ENCODE peak calls at places on chromosome 3, in seven cellular contexts. E, B, Q, O, C, W and R are unnamed samples.

GRCh38 chr3:54360320-54360719 is 238.0 kb downstream of the CACNA2D3 start:
- DNase-seq in B (no peak), W (no peak), E (no peak), C (no peak), O (no peak), Q (no peak), R (no peak)

GRCh38 chr3:123256256-123256655 is 54.5 kb downstream of the SEC22A start:
- DNase-seq in C (no peak), W (no peak), Q (no peak), E (no peak), B (no peak), O (no peak), R (no peak)

GRCh38 chr3:67998222-67998760 is 343.9 kb upstream of the SUCLG2 start:
- DNase-seq in O (no peak), W (no peak), C (no peak), E (no peak), Q (no peak), B (no peak), R (no peak)

GRCh38 chr3:33377931-33378330 is 62.3 kb downstream of the UBP1 start:
- DNase-seq in B (no peak), C (no peak), O (peak; percentile 59), W (no peak), Q (peak; percentile 53), E (peak; percentile 76), R (no peak)

GRCh38 chr3:46947981-46948791 is 28.4 kb downstream of the CCDC12 start:
- DNase-seq in E (peak; percentile 76), B (peak; percentile 81), C (peak; percentile 82), Q (peak; percentile 61), W (peak; percentile 84), O (peak; percentile 69), R (no peak)

GRCh38 chr3:158568784-158569183 is 2.2 kb upstream of the MLF1 start:
- DNase-seq in C (no peak), E (peak; percentile 5), Q (no peak), W (no peak), B (no peak), O (no peak), R (no peak)

GRCh38 chr3:105827959-105828358 is 40.9 kb downstream of the CBLB start:
- DNase-seq in C (no peak), W (peak; percentile 46), O (peak; percentile 92), E (peak; percentile 95), Q (peak; percentile 83), B (no peak), R (no peak)

GRCh38 chr3:61789861-61790260 is 228.5 kb downstream of the PTPRG start:
- DNase-seq in W (no peak), B (no peak), C (no peak), E (no peak), O (no peak), Q (no peak), R (no peak)

GRCh38 chr3:64114651-64115050 is 91.4 kb upstream of the PSMD6 start:
- DNase-seq in B (no peak), Q (no peak), O (no peak), C (no peak), E (no peak), W (no peak), R (no peak)

GRCh38 chr3:126745760-126746394 is 41.8 kb downstream of the CHCHD6 start:
- DNase-seq in B (peak; percentile 81), Q (peak; percentile 21), E (no peak), O (no peak), C (peak; percentile 88), W (peak; percentile 62), R (no peak)

GRCh38 chr3:48983096-48983495 is 6.9 kb upstream of the P4HTM start:
- DNase-seq in B (no peak), O (no peak), E (no peak), Q (no peak), C (no peak), W (no peak), R (no peak)

GRCh38 chr3:45817788-45818523 is 21.6 kb upstream of the SLC6A20 start:
- DNase-seq in B (peak; percentile 52), E (peak; percentile 95), O (peak; percentile 86), C (peak; percentile 53), W (peak; percentile 70), Q (peak; percentile 97), R (no peak)

GRCh38 chr3:120645083-120645800 is 36.8 kb downstream of the HGD start:
- DNase-seq in E (no peak), Q (no peak), O (no peak), C (no peak), W (no peak), B (no peak), R (no peak)

GRCh38 chr3:87855626-87856025 is 203.2 kb downstream of the CGGBP1 start:
- DNase-seq in W (no peak), O (peak; percentile 85), Q (peak; percentile 76), C (no peak), B (no peak), E (peak; percentile 89), R (no peak)

GRCh38 chr3:10242182-10243065 is 5.8 kb upstream of the TATDN2 start:
- DNase-seq in B (no peak), E (peak; percentile 38), Q (no peak), O (peak; percentile 58), W (no peak), C (no peak), R (no peak)

GRCh38 chr3:71160800-71161546 is 422.6 kb downstream of the FOXP1 start:
- DNase-seq in W (peak; percentile 26), B (no peak), C (no peak), Q (no peak), E (peak; percentile 38), O (peak; percentile 54), R (no peak)

GRCh38 chr3:46858456-46858855 is 4.8 kb downstream of the MYL3 start:
- DNase-seq in B (no peak), C (peak; percentile 14), O (no peak), Q (no peak), E (no peak), W (no peak), R (no peak)

GRCh38 chr3:11283126-11283478 is 10.9 kb downstream of the ATG7 start:
- DNase-seq in C (no peak), E (no peak), Q (no peak), B (no peak), W (no peak), O (no peak), R (no peak)

GRCh38 chr3:105885261-105885660 is 16.4 kb upstream of the CBLB start:
- DNase-seq in Q (no peak), B (no peak), E (peak; percentile 43), C (no peak), W (no peak), O (no peak), R (no peak)

GRCh38 chr3:20013396-20013795 is 1.3 kb upstream of the PP2D1 start:
- DNase-seq in E (no peak), C (no peak), B (no peak), O (no peak), Q (no peak), W (no peak), R (no peak)

GRCh38 chr3:43162573-43163084 is 56.8 kb upstream of the POMGNT2 start:
- DNase-seq in B (no peak), W (no peak), C (no peak), O (no peak), Q (no peak), E (no peak), R (no peak)

GRCh38 chr3:2657971-2658370 is 452.2 kb downstream of the IL5RA start:
- DNase-seq in W (no peak), O (no peak), B (no peak), E (no peak), C (no peak), Q (no peak), R (no peak)

GRCh38 chr3:107710851-107711250 is 188.1 kb downstream of the BBX start:
- DNase-seq in Q (peak; percentile 43), W (no peak), O (peak; percentile 12), C (peak; percentile 57), E (peak; percentile 69), B (peak; percentile 52), R (no peak)

GRCh38 chr3:105927720-105928119 is 58.9 kb upstream of the CBLB start:
- DNase-seq in E (no peak), O (no peak), B (no peak), W (no peak), C (no peak), Q (no peak), R (no peak)

GRCh38 chr3:62732183-62732904 is 142.9 kb downstream of the CADPS start:
- DNase-seq in Q (no peak), E (no peak), C (no peak), O (no peak), B (no peak), W (no peak), R (no peak)

GRCh38 chr3:178699810-178700209 is 163.6 kb downstream of the KCNMB2 start:
- DNase-seq in E (peak; percentile 6), W (no peak), B (no peak), C (no peak), Q (no peak), O (peak; percentile 35), R (no peak)

GRCh38 chr3:14864131-14864530 is 45.4 kb downstream of the FGD5 start:
- DNase-seq in B (no peak), E (no peak), C (no peak), O (no peak), Q (no peak), W (no peak), R (no peak)

GRCh38 chr3:14862303-14862660 is 43.5 kb downstream of the FGD5 start:
- DNase-seq in B (no peak), O (no peak), C (no peak), W (no peak), Q (no peak), E (no peak), R (no peak)

GRCh38 chr3:14861451-14862302 is 42.9 kb downstream of the FGD5 start:
- DNase-seq in Q (no peak), W (no peak), B (no peak), E (no peak), C (no peak), O (no peak), R (no peak)

GRCh38 chr3:14862661-14863230 is 44.0 kb downstream of the FGD5 start:
- DNase-seq in C (no peak), W (no peak), B (no peak), O (no peak), Q (no peak), E (no peak), R (no peak)

GRCh38 chr3:14863324-14864100 is 44.8 kb downstream of the FGD5 start:
- DNase-seq in W (no peak), B (no peak), Q (no peak), O (no peak), C (no peak), E (no peak), R (no peak)
- TF ChIP-seq CTCF in W (peak; percentile 17), B (no peak), Q (peak; percentile 12), O (peak; percentile 50), C (peak; percentile 36), E (peak; percentile 18), R (no peak)

GRCh38 chr3:129183569-129184395 is at the start of gene CNBP:
- DNase-seq in Q (peak; percentile 91), O (peak; percentile 82), B (peak; percentile 95), W (peak; percentile 99), E (peak; percentile 93), C (peak; percentile 95), R (peak; percentile 92)
- TF ChIP-seq CTCF in Q (no peak), O (no peak), B (no peak), W (no peak), E (no peak), C (no peak), R (no peak)

GRCh38 chr3:60431599-60431958 is 819.7 kb downstream of the FHIT start:
- DNase-seq in Q (peak; percentile 23), W (peak; percentile 1), B (no peak), C (no peak), O (peak; percentile 22), E (peak; percentile 2), R (no peak)
- TF ChIP-seq CTCF in Q (peak; percentile 14), W (no peak), B (no peak), C (no peak), O (peak; percentile 44), E (no peak), R (no peak)

GRCh38 chr3:187044871-187045552 is 94.3 kb downstream of the RPL39L start:
- DNase-seq in B (no peak), C (no peak), W (no peak), E (peak; percentile 37), Q (peak; percentile 46), O (no peak), R (no peak)
- TF ChIP-seq CTCF in B (no peak), C (no peak), W (no peak), E (no peak), Q (no peak), O (no peak), R (no peak)